ENCODE peak calls at places on chromosomes 6 and 20, in ten cellular contexts. One of them, this sample, is unnamed.
A peak's percentile ranks its signal among the peaks of the same experiment; 100 is the strongest.

GRCh38 chr6:56540950-56541600 is 101.6 kb downstream of the DST start:
- DNase-seq in brain microvascular endothelial cell: no peak
- DNase-seq in heart right ventricle: no peak
- DNase-seq in prostate gland: no peak
- DNase-seq in foreskin keratinocyte: no peak
- DNase-seq in ovary: no peak
- DNase-seq in cardiac muscle cell: no peak
- DNase-seq in WERI-Rb-1: no peak
- DNase-seq in AG04450: no peak
- DNase-seq in OCI-LY7: no peak
- DNase-seq in this sample: no peak

GRCh38 chr6:52574709-52575489 is 2.0 kb downstream of the TRAM2 start:
- DNase-seq in AG04450: no peak
- DNase-seq in WERI-Rb-1: no peak
- DNase-seq in cardiac muscle cell: no peak
- DNase-seq in prostate gland: no peak
- DNase-seq in brain microvascular endothelial cell: peak; percentile 66
- DNase-seq in OCI-LY7: no peak
- DNase-seq in heart right ventricle: no peak
- DNase-seq in foreskin keratinocyte: no peak
- DNase-seq in ovary: no peak
- DNase-seq in this sample: no peak

GRCh38 chr6:73389854-73390253 is 4.8 kb upstream of the DDX43 start:
- DNase-seq in foreskin keratinocyte: no peak
- DNase-seq in heart right ventricle: no peak
- DNase-seq in WERI-Rb-1: no peak
- DNase-seq in cardiac muscle cell: no peak
- DNase-seq in AG04450: no peak
- DNase-seq in ovary: no peak
- DNase-seq in OCI-LY7: no peak
- DNase-seq in brain microvascular endothelial cell: no peak
- DNase-seq in prostate gland: no peak
- DNase-seq in this sample: no peak

GRCh38 chr6:125197795-125198269 is 44.3 kb downstream of the TPD52L1 start:
- DNase-seq in WERI-Rb-1: no peak
- DNase-seq in AG04450: no peak
- DNase-seq in brain microvascular endothelial cell: peak; percentile 42
- DNase-seq in heart right ventricle: peak; percentile 37
- DNase-seq in ovary: peak; percentile 70
- DNase-seq in prostate gland: peak; percentile 59
- DNase-seq in OCI-LY7: no peak
- DNase-seq in foreskin keratinocyte: peak; percentile 31
- DNase-seq in cardiac muscle cell: peak; percentile 70
- DNase-seq in this sample: peak; percentile 53

GRCh38 chr20:58586565-58587093 is 64.5 kb upstream of the STX16 start:
- DNase-seq in heart right ventricle: no peak
- DNase-seq in OCI-LY7: no peak
- DNase-seq in foreskin keratinocyte: no peak
- DNase-seq in prostate gland: no peak
- DNase-seq in cardiac muscle cell: no peak
- DNase-seq in brain microvascular endothelial cell: no peak
- DNase-seq in WERI-Rb-1: no peak
- DNase-seq in ovary: no peak
- DNase-seq in AG04450: no peak
- DNase-seq in this sample: no peak

GRCh38 chr6:42281016-42281533 is 63.4 kb upstream of the MRPS10 start:
- DNase-seq in WERI-Rb-1: no peak
- DNase-seq in cardiac muscle cell: no peak
- DNase-seq in heart right ventricle: no peak
- DNase-seq in AG04450: no peak
- DNase-seq in brain microvascular endothelial cell: no peak
- DNase-seq in ovary: no peak
- DNase-seq in OCI-LY7: no peak
- DNase-seq in foreskin keratinocyte: peak; percentile 56
- DNase-seq in prostate gland: no peak
- DNase-seq in this sample: peak; percentile 80

GRCh38 chr6:53134601-53135235 is 13.9 kb downstream of the GCM1 start:
- DNase-seq in OCI-LY7: no peak
- DNase-seq in foreskin keratinocyte: no peak
- DNase-seq in cardiac muscle cell: no peak
- DNase-seq in WERI-Rb-1: no peak
- DNase-seq in ovary: no peak
- DNase-seq in prostate gland: no peak
- DNase-seq in heart right ventricle: no peak
- DNase-seq in AG04450: no peak
- DNase-seq in brain microvascular endothelial cell: no peak
- DNase-seq in this sample: no peak

GRCh38 chr20:32982617-32983458 is 21.4 kb downstream of the SUN5 start:
- DNase-seq in heart right ventricle: peak; percentile 35
- DNase-seq in OCI-LY7: no peak
- DNase-seq in cardiac muscle cell: peak; percentile 89
- DNase-seq in AG04450: no peak
- DNase-seq in foreskin keratinocyte: no peak
- DNase-seq in brain microvascular endothelial cell: no peak
- DNase-seq in prostate gland: peak; percentile 6
- DNase-seq in WERI-Rb-1: peak; percentile 30
- DNase-seq in ovary: no peak
- DNase-seq in this sample: no peak

GRCh38 chr6:39274471-39274870 is 39.7 kb downstream of the KCNK17 start:
- DNase-seq in OCI-LY7: no peak
- DNase-seq in ovary: no peak
- DNase-seq in cardiac muscle cell: no peak
- DNase-seq in foreskin keratinocyte: no peak
- DNase-seq in WERI-Rb-1: no peak
- DNase-seq in AG04450: no peak
- DNase-seq in prostate gland: no peak
- DNase-seq in heart right ventricle: no peak
- DNase-seq in brain microvascular endothelial cell: no peak
- DNase-seq in this sample: no peak

GRCh38 chr6:167559675-167560479 is 235.0 kb downstream of the TTLL2 start:
- DNase-seq in prostate gland: no peak
- DNase-seq in cardiac muscle cell: no peak
- DNase-seq in foreskin keratinocyte: no peak
- DNase-seq in heart right ventricle: no peak
- DNase-seq in OCI-LY7: no peak
- DNase-seq in brain microvascular endothelial cell: no peak
- DNase-seq in WERI-Rb-1: no peak
- DNase-seq in AG04450: no peak
- DNase-seq in ovary: no peak
- DNase-seq in this sample: no peak

GRCh38 chr6:163667372-163668060 is 253.0 kb downstream of the QKI start:
- DNase-seq in WERI-Rb-1: no peak
- DNase-seq in prostate gland: no peak
- DNase-seq in AG04450: no peak
- DNase-seq in brain microvascular endothelial cell: peak; percentile 14
- DNase-seq in cardiac muscle cell: no peak
- DNase-seq in foreskin keratinocyte: no peak
- DNase-seq in heart right ventricle: no peak
- DNase-seq in OCI-LY7: peak; percentile 94
- DNase-seq in ovary: no peak
- DNase-seq in this sample: no peak

GRCh38 chr6:11613858-11614257 is 76.3 kb downstream of the TMEM170B start:
- DNase-seq in heart right ventricle: no peak
- DNase-seq in prostate gland: no peak
- DNase-seq in AG04450: peak; percentile 93
- DNase-seq in ovary: no peak
- DNase-seq in OCI-LY7: no peak
- DNase-seq in WERI-Rb-1: no peak
- DNase-seq in cardiac muscle cell: no peak
- DNase-seq in foreskin keratinocyte: peak; percentile 84
- DNase-seq in brain microvascular endothelial cell: peak; percentile 94
- DNase-seq in this sample: peak; percentile 34

GRCh38 chr6:150025201-150025917 is at the start of gene RAET1L:
- DNase-seq in ovary: no peak
- DNase-seq in heart right ventricle: peak; percentile 41
- DNase-seq in WERI-Rb-1: no peak
- DNase-seq in prostate gland: peak; percentile 88
- DNase-seq in AG04450: no peak
- DNase-seq in OCI-LY7: no peak
- DNase-seq in cardiac muscle cell: no peak
- DNase-seq in brain microvascular endothelial cell: peak; percentile 24
- DNase-seq in foreskin keratinocyte: peak; percentile 85
- DNase-seq in this sample: peak; percentile 91

GRCh38 chr20:51562334-51563140 is 20.0 kb upstream of the NFATC2 start:
- DNase-seq in brain microvascular endothelial cell: peak; percentile 93
- DNase-seq in cardiac muscle cell: peak; percentile 81
- DNase-seq in ovary: peak; percentile 85
- DNase-seq in heart right ventricle: peak; percentile 79
- DNase-seq in OCI-LY7: no peak
- DNase-seq in foreskin keratinocyte: peak; percentile 72
- DNase-seq in prostate gland: peak; percentile 68
- DNase-seq in WERI-Rb-1: no peak
- DNase-seq in AG04450: peak; percentile 83
- DNase-seq in this sample: peak; percentile 87

GRCh38 chr20:51700809-51701285 is 67.3 kb downstream of the ATP9A start:
- DNase-seq in foreskin keratinocyte: peak; percentile 30
- DNase-seq in WERI-Rb-1: peak; percentile 60
- DNase-seq in prostate gland: peak; percentile 42
- DNase-seq in cardiac muscle cell: peak; percentile 28
- DNase-seq in OCI-LY7: peak; percentile 57
- DNase-seq in AG04450: no peak
- DNase-seq in ovary: no peak
- DNase-seq in heart right ventricle: no peak
- DNase-seq in brain microvascular endothelial cell: peak; percentile 38
- DNase-seq in this sample: peak; percentile 79

GRCh38 chr6:143441010-143441409 is 9.5 kb downstream of the ADAT2 start:
- DNase-seq in WERI-Rb-1: no peak
- DNase-seq in AG04450: no peak
- DNase-seq in foreskin keratinocyte: no peak
- DNase-seq in cardiac muscle cell: no peak
- DNase-seq in OCI-LY7: no peak
- DNase-seq in brain microvascular endothelial cell: no peak
- DNase-seq in heart right ventricle: no peak
- DNase-seq in ovary: no peak
- DNase-seq in prostate gland: no peak
- DNase-seq in this sample: no peak

GRCh38 chr6:144548525-144548924 is 263.4 kb downstream of the UTRN start:
- DNase-seq in WERI-Rb-1: no peak
- DNase-seq in cardiac muscle cell: no peak
- DNase-seq in ovary: no peak
- DNase-seq in AG04450: no peak
- DNase-seq in OCI-LY7: no peak
- DNase-seq in foreskin keratinocyte: no peak
- DNase-seq in brain microvascular endothelial cell: no peak
- DNase-seq in prostate gland: no peak
- DNase-seq in heart right ventricle: no peak
- DNase-seq in this sample: no peak

GRCh38 chr6:165263-165662 is 127.0 kb upstream of the DUSP22 start:
- DNase-seq in prostate gland: no peak
- DNase-seq in brain microvascular endothelial cell: no peak
- DNase-seq in foreskin keratinocyte: no peak
- DNase-seq in AG04450: no peak
- DNase-seq in ovary: no peak
- DNase-seq in WERI-Rb-1: no peak
- DNase-seq in OCI-LY7: no peak
- DNase-seq in heart right ventricle: no peak
- DNase-seq in cardiac muscle cell: no peak
- DNase-seq in this sample: no peak

GRCh38 chr6:36698871-36699271 is 1.2 kb downstream of the RAB44 start:
- DNase-seq in cardiac muscle cell: no peak
- DNase-seq in ovary: no peak
- DNase-seq in WERI-Rb-1: no peak
- DNase-seq in heart right ventricle: no peak
- DNase-seq in foreskin keratinocyte: no peak
- DNase-seq in OCI-LY7: no peak
- DNase-seq in prostate gland: no peak
- DNase-seq in AG04450: no peak
- DNase-seq in brain microvascular endothelial cell: no peak
- DNase-seq in this sample: no peak

GRCh38 chr6:26568601-26569432 is 27.9 kb upstream of the ABT1 start:
- DNase-seq in AG04450: peak; percentile 87
- DNase-seq in ovary: peak; percentile 97
- DNase-seq in cardiac muscle cell: peak; percentile 86
- DNase-seq in prostate gland: peak; percentile 93
- DNase-seq in heart right ventricle: peak; percentile 90
- DNase-seq in brain microvascular endothelial cell: peak; percentile 88
- DNase-seq in WERI-Rb-1: peak; percentile 97
- DNase-seq in OCI-LY7: peak; percentile 92
- DNase-seq in foreskin keratinocyte: peak; percentile 86
- DNase-seq in this sample: peak; percentile 74
- TF ChIP-seq CTCF in AG04450: peak; percentile 33
- TF ChIP-seq CTCF in ovary: no peak
- TF ChIP-seq CTCF in cardiac muscle cell: peak; percentile 37
- TF ChIP-seq CTCF in prostate gland: no peak
- TF ChIP-seq CTCF in heart right ventricle: peak; percentile 25
- TF ChIP-seq CTCF in brain microvascular endothelial cell: peak; percentile 54
- TF ChIP-seq CTCF in WERI-Rb-1: peak; percentile 71
- TF ChIP-seq CTCF in OCI-LY7: peak; percentile 23
- TF ChIP-seq CTCF in foreskin keratinocyte: peak; percentile 66
- TF ChIP-seq CTCF in this sample: peak; percentile 33

DNA sequence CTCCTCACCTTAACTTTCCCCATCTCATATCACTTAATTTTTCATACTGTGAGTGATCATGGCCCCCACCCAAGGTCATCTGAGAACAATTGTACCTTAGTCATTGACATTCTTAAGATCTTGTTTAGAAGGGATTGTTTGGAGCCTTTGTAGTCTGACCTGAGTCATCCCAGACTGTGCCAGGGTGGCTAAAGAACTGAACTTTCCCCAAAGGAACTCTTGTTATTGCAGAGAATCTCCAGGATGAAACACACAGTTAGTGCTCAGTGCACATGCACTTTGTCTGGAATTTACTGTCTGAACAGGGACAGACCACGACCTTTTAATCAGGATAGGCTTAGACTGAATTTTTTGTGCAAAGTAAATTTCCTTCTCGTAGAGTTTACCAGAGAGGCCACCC is 112.6 kb upstream of the CCN2 start:
- DNase-seq in prostate gland: no peak
- DNase-seq in foreskin keratinocyte: peak; percentile 80
- DNase-seq in OCI-LY7: no peak
- DNase-seq in brain microvascular endothelial cell: peak; percentile 88
- DNase-seq in cardiac muscle cell: no peak
- DNase-seq in AG04450: peak; percentile 47
- DNase-seq in WERI-Rb-1: no peak
- DNase-seq in ovary: no peak
- DNase-seq in heart right ventricle: no peak
- DNase-seq in this sample: peak; percentile 45
- H3K27ac ChIP-seq in prostate gland: no peak overlapping the region
- H3K27ac ChIP-seq in foreskin keratinocyte: no peak overlapping the region
- H3K27ac ChIP-seq in OCI-LY7: no peak overlapping the region
- H3K27ac ChIP-seq in brain microvascular endothelial cell: peak overlapping the region; percentile 90
- H3K27ac ChIP-seq in cardiac muscle cell: no peak overlapping the region
- H3K27ac ChIP-seq in AG04450: peak overlapping the region; percentile 57
- H3K27ac ChIP-seq in WERI-Rb-1: no peak overlapping the region
- H3K27ac ChIP-seq in ovary: no peak overlapping the region
- H3K27ac ChIP-seq in heart right ventricle: no peak overlapping the region
- H3K27ac ChIP-seq in this sample: no peak overlapping the region

GRCh38 chr6:98124176-98124575 is 710.2 kb upstream of the POU3F2 start:
- DNase-seq in ovary: no peak
- DNase-seq in brain microvascular endothelial cell: no peak
- DNase-seq in foreskin keratinocyte: peak; percentile 94
- DNase-seq in prostate gland: no peak
- DNase-seq in AG04450: no peak
- DNase-seq in WERI-Rb-1: no peak
- DNase-seq in OCI-LY7: no peak
- DNase-seq in cardiac muscle cell: no peak
- DNase-seq in heart right ventricle: no peak
- DNase-seq in this sample: peak; percentile 32
- TF ChIP-seq CTCF in ovary: no peak
- TF ChIP-seq CTCF in brain microvascular endothelial cell: no peak
- TF ChIP-seq CTCF in foreskin keratinocyte: no peak
- TF ChIP-seq CTCF in prostate gland: no peak
- TF ChIP-seq CTCF in AG04450: no peak
- TF ChIP-seq CTCF in WERI-Rb-1: no peak
- TF ChIP-seq CTCF in OCI-LY7: no peak
- TF ChIP-seq CTCF in cardiac muscle cell: no peak
- TF ChIP-seq CTCF in heart right ventricle: no peak
- TF ChIP-seq CTCF in this sample: no peak

GRCh38 chr6:117674991-117675657 is at the start of gene NUS1:
- DNase-seq in prostate gland: peak; percentile 97
- DNase-seq in heart right ventricle: peak; percentile 97
- DNase-seq in ovary: peak; percentile 98
- DNase-seq in brain microvascular endothelial cell: peak; percentile 98
- DNase-seq in OCI-LY7: peak; percentile 97
- DNase-seq in cardiac muscle cell: peak; percentile 99
- DNase-seq in foreskin keratinocyte: peak; percentile 92
- DNase-seq in WERI-Rb-1: peak; percentile 98
- DNase-seq in AG04450: peak; percentile 92
- DNase-seq in this sample: peak; percentile 97
- H3K27ac ChIP-seq in prostate gland: peak within 1 kb of the TSS; percentile 74
- H3K27ac ChIP-seq in heart right ventricle: peak within 1 kb of the TSS; percentile 78
- H3K27ac ChIP-seq in ovary: peak within 1 kb of the TSS; percentile 13
- H3K27ac ChIP-seq in brain microvascular endothelial cell: peak within 1 kb of the TSS; percentile 67
- H3K27ac ChIP-seq in OCI-LY7: no peak within 1 kb of the TSS
- H3K27ac ChIP-seq in cardiac muscle cell: peak within 1 kb of the TSS; percentile 49
- H3K27ac ChIP-seq in foreskin keratinocyte: peak within 1 kb of the TSS; percentile 55
- H3K27ac ChIP-seq in WERI-Rb-1: peak within 1 kb of the TSS; percentile 67
- H3K27ac ChIP-seq in AG04450: peak within 1 kb of the TSS; percentile 31
- H3K27ac ChIP-seq in this sample: peak within 1 kb of the TSS; percentile 68

This sample was measured in RWPE1.